ENCODE peak calls at places on chromosomes 3 and 15, in six cellular contexts. E, O, S, Q, N and W are unnamed samples.

GRCh38 chr3:111749171-111750170 is 109.6 kb upstream of the PHLDB2 start:
- DNase-seq in E (no peak), O (no peak), S (no peak), Q (no peak), N (no peak), W (no peak)

GRCh38 chr15:81336568-81336967 is 12.6 kb upstream of the STARD5 start:
- DNase-seq in E (no peak), O (no peak), S (no peak), Q (peak), N (peak), W (no peak)

GRCh38 chr3:178500631-178501030 is 35.6 kb upstream of the KCNMB2 start:
- DNase-seq in E (no peak), O (no peak), S (no peak), Q (no peak), N (peak), W (no peak)

GRCh38 chr3:185152433-185153169 is at the start of gene C3orf70:
- DNase-seq in E (peak), O (peak), S (no peak), Q (peak), N (peak), W (peak)

GRCh38 chr3:143507735-143508580 is 340.3 kb downstream of the SLC9A9 start:
- DNase-seq in E (no peak), O (no peak), S (no peak), Q (peak), N (peak), W (no peak)

GRCh38 chr3:44114142-44114541 is 127.5 kb upstream of the TOPAZ1 start:
- DNase-seq in E (peak), O (no peak), S (peak), Q (no peak), N (no peak), W (peak)

GRCh38 chr3:14652-15051 is 181.9 kb upstream of the CHL1 start:
- DNase-seq in E (no peak), O (no peak), S (no peak), Q (peak), N (no peak), W (no peak)

GRCh38 chr3:86837871-86838270 is 153.1 kb downstream of the VGLL3 start:
- DNase-seq in E (no peak), O (no peak), S (no peak), Q (no peak), N (no peak), W (no peak)

GRCh38 chr3:142963266-142964149 is at the start of gene PAQR9:
- DNase-seq in E (peak), O (no peak), S (no peak), Q (no peak), N (no peak), W (peak)

GRCh38 chr3:123180791-123181190 is 21.0 kb upstream of the SEC22A start:
- DNase-seq in E (no peak), O (no peak), S (no peak), Q (no peak), N (no peak), W (no peak)

GRCh38 chr15:44711356-44712107 is at the start of gene B2M:
- DNase-seq in E (peak), O (peak), S (peak), Q (peak), N (peak), W (peak)

GRCh38 chr15:44712108-44713005 is 1.0 kb downstream of the B2M start:
- DNase-seq in E (peak), O (peak), S (peak), Q (peak), N (peak), W (no peak)

GRCh38 chr15:44715142-44715796 is 4.0 kb downstream of the B2M start:
- DNase-seq in E (no peak), O (no peak), S (no peak), Q (no peak), N (no peak), W (no peak)

GRCh38 chr15:44711089-44711355 is at the start of gene PATL2:
- DNase-seq in E (no peak), O (no peak), S (no peak), Q (no peak), N (no peak), W (no peak)

DNA sequence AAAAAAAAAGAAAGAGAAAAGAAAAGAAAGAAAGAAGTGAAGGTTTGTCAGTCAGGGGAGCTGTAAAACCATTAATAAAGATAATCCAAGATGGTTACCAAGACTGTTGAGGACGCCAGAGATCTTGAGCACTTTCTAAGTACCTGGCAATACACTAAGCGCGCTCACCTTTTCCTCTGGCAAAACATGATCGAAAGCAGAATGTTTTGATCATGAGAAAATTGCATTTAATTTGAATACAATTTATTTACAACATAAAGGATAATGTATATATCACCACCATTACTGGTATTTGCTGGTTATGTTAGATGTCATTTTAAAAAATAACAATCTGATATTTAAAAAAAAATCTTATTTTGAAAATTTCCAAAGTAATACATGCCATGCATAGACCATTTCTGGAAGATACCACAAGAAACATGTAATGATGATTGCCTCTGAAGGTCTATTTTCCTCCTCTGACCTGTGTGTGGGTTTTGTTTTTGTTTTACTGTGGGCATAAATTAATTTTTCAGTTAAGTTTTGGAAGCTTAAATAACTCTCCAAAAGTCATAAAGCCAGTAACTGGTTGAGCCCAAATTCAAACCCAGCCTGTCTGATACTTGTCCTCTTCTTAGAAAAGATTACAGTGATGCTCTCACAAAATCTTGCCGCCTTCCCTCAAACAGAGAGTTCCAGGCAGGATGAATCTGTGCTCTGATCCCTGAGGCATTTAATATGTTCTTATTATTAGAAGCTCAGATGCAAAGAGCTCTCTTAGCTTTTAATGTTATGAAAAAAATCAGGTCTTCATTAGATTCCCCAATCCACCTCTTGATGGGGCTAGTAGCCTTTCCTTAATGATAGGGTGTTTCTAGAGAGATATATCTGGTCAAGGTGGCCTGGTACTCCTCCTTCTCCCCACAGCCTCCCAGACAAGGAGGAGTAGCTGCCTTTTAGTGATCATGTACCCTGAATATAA is 2.0 kb downstream of the B2M start:
- DNase-seq in E (no peak), O (no peak), S (no peak), Q (peak), N (peak), W (no peak)
- TF ChIP-seq CTCF in E (peak), O (peak), S (no peak), Q (peak), N (peak), W (no peak)

DNA sequence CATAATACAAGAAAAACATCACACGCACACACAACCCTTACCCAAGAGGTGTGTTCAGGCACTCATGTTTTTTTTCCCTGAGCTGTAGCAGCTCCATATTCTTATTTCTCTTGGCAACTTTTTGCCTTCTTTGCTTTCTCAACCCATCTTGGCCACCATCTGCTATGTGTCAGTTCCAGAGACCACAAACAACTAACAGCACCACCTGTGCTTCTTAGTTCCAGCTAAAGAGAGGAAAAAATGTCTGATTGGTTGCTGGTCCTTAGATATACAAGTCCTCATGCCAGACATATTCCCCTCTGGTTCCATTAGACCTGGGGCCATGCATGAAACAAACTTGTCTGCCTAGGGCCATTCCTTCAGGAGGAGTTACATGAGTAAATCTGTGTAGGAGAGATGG is 11.9 kb downstream of the ACTC1 start:
- DNase-seq in E (no peak), O (no peak), S (no peak), Q (no peak), N (no peak), W (no peak)
- TF ChIP-seq CTCF in E (no peak), O (no peak), S (no peak), Q (no peak), N (no peak), W (no peak)

GRCh38 chr15:31252386-31252785 is 74.2 kb upstream of the KLF13 start:
- DNase-seq in E (no peak), O (no peak), S (no peak), Q (no peak), N (peak), W (no peak)

GRCh38 chr15:31255732-31256384 is 70.8 kb upstream of the KLF13 start:
- DNase-seq in E (no peak), O (no peak), S (no peak), Q (no peak), N (no peak), W (no peak)

GRCh38 chr15:31256385-31257265 is 70.0 kb upstream of the KLF13 start:
- DNase-seq in E (no peak), O (no peak), S (peak), Q (no peak), N (no peak), W (no peak)

GRCh38 chr15:31255176-31255510 is 71.5 kb upstream of the KLF13 start:
- DNase-seq in E (no peak), O (no peak), S (no peak), Q (no peak), N (no peak), W (no peak)

GRCh38 chr15:31254431-31255175 is 72.0 kb upstream of the KLF13 start:
- DNase-seq in E (peak), O (peak), S (no peak), Q (no peak), N (peak), W (no peak)
- TF ChIP-seq CTCF in E (no peak), O (no peak), S (no peak), Q (no peak), N (no peak), W (no peak)

DNA sequence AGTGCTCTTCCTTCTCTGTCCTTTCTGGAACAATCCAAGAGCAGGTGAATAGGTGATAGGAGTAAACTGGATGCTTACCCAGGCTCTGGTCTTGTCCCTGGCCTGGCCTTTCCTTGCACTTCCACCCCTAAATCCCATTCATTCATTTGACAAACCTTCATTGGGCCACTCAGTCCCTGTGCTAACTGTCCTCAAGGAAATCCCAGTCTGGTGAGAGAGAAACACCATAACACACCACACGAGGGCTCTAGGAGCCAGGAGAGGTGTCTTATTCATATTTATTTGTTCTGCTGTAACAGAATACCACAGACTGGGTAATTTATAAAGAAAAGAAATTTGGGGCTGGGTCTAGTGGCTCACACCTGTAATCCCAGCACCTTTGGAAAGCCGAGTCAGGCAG is 22.8 kb downstream of the EFCC1 start:
- DNase-seq in E (no peak), O (no peak), S (no peak), Q (no peak), N (no peak), W (no peak)
- TF ChIP-seq CTCF in E (peak), O (no peak), S (no peak), Q (peak), N (peak), W (peak)

GRCh38 chr15:84824260-84824690 is 7.1 kb downstream of the ALPK3 start:
- DNase-seq in E (no peak), O (peak), S (no peak), Q (no peak), N (no peak), W (no peak)

GRCh38 chr15:84828433-84828908 is 11.3 kb downstream of the ALPK3 start:
- DNase-seq in E (no peak), O (no peak), S (no peak), Q (no peak), N (no peak), W (no peak)

GRCh38 chr15:84827246-84827645 is 10.1 kb downstream of the ALPK3 start:
- DNase-seq in E (no peak), O (no peak), S (no peak), Q (no peak), N (no peak), W (no peak)

GRCh38 chr15:84823580-84823878 is 6.4 kb downstream of the ALPK3 start:
- DNase-seq in E (no peak), O (no peak), S (no peak), Q (no peak), N (no peak), W (no peak)

GRCh38 chr15:84826369-84826823 is 9.2 kb downstream of the ALPK3 start:
- DNase-seq in E (peak), O (peak), S (no peak), Q (peak), N (peak), W (no peak)
- TF ChIP-seq CTCF in E (peak), O (peak), S (no peak), Q (peak), N (no peak), W (peak)

DNA sequence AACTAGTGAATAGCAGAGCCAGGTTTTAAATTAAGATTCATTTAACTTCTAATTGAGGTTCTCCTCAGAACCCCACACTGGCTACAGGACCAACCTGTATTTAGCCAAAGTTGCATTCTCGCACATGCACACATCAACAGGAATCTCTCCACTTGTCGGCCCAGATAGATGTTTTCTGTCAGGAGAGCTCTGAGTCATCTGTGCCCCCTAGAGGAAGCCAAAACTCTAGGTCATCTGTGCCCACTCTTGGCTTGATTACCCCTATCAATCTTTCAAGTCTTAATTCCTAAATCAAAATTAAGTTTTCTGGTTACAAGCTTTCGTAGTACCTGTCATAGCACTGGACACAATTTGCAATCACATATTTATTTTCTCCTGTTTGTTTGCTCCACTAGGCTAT is 104.9 kb upstream of the EOMES start:
- DNase-seq in E (no peak), O (no peak), S (no peak), Q (no peak), N (no peak), W (no peak)
- TF ChIP-seq CTCF in E (no peak), O (no peak), S (no peak), Q (no peak), N (no peak), W (no peak)

GRCh38 chr3:139793408-139793807 is 115.6 kb upstream of the NMNAT3 start:
- DNase-seq in E (no peak), O (no peak), S (no peak), Q (no peak), N (no peak), W (no peak)
- TF ChIP-seq CTCF in E (no peak), O (no peak), S (no peak), Q (no peak), N (no peak), W (no peak)

DNA sequence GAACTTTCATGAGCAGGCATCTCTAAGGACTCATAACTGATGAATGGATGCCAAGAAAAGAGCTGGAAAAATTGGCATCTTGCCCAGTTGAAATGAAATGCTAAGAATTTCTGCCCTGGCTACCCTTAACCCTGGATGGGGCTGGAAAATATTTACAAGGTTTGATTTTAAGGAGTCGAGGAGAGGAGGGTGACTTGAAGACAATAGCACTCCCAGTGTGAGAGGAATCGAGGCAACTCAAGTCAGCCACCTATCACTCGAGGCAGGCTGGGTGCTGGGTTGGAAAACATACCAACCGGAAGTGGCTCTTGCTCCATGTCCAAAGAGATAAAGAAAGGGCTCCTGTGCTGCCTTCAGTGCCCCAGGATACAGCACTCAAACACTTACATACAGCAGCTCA is 5.1 kb downstream of the PRICKLE2 start:
- DNase-seq in E (peak), O (peak), S (no peak), Q (no peak), N (peak), W (no peak)
- TF ChIP-seq CTCF in E (no peak), O (no peak), S (no peak), Q (no peak), N (no peak), W (no peak)

GRCh38 chr15:80242132-80242769 is 9.8 kb downstream of the CTXND1 start:
- DNase-seq in E (peak), O (no peak), S (no peak), Q (peak), N (no peak), W (peak)
- TF ChIP-seq CTCF in E (peak), O (no peak), S (no peak), Q (peak), N (peak), W (peak)

GRCh38 chr3:147428396-147429153 is 19.4 kb downstream of the ZIC1 start:
- DNase-seq in E (no peak), O (no peak), S (no peak), Q (no peak), N (peak), W (no peak)

GRCh38 chr3:147427796-147428195 is 18.6 kb downstream of the ZIC1 start:
- DNase-seq in E (no peak), O (no peak), S (no peak), Q (no peak), N (peak), W (no peak)

DNA sequence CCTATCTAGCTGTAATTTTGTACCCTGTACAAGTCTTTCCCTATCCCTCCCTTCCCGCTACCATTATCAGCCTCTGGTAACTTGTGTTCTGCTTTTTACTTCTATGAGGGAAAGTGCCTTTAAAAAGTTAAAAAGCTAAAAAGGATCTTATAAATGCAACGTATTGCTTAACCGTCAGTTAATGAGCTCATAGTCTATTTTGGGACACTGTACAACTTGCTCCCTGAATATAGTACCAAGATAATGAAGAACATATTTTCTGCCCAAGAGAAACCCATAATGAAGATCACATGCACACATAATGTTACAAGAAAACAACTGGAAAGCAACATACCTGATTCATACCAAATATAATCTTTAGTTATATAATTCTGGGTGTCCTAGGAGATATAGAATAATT is 22.6 kb downstream of the ZIC1 start:
- DNase-seq in E (no peak), O (no peak), S (no peak), Q (no peak), N (peak), W (no peak)
- TF ChIP-seq CTCF in E (no peak), O (no peak), S (no peak), Q (no peak), N (no peak), W (no peak)